ENCODE peak calls at places on chromosomes 4 and X, in seven cellular contexts. W is mesothelial cell of epicardium, M is spleen, F is HepG2, U is right lobe of liver, Q is MM.1S, T is right atrium auricular region. R is an unnamed sample.

GRCh38 chr4:12889054-12889453 is 595.1 kb downstream of the RAB28 start:
- DNase-seq in F (no peak), M (no peak), T (peak), U (no peak), Q (no peak), W (no peak), R (no peak)

GRCh38 chrX:113644426-113644825 is 803.8 kb upstream of the AMOT start:
- DNase-seq in M (no peak), U (no peak), F (no peak), W (no peak), Q (no peak), T (no peak), R (no peak)

GRCh38 chr4:102734591-102735385 is 26.0 kb downstream of the MANBA start:
- DNase-seq in W (no peak), F (peak), Q (no peak), M (no peak), U (no peak), T (no peak), R (peak)

GRCh38 chr4:10003666-10004065 is 17.6 kb downstream of the SLC2A9 start:
- DNase-seq in W (no peak), F (no peak), U (no peak), T (no peak), Q (no peak), M (no peak), R (no peak)

GRCh38 chr4:145308598-145308997 is 128.2 kb upstream of the OTUD4 start:
- DNase-seq in M (no peak), T (no peak), F (no peak), W (no peak), Q (no peak), U (no peak), R (no peak)

GRCh38 chr4:13990596-13991589 is 363.4 kb upstream of the BOD1L1 start:
- DNase-seq in U (peak), T (no peak), Q (no peak), W (no peak), F (peak), M (no peak), R (peak)

GRCh38 chrX:349196-349595 is 30.6 kb upstream of the GTPBP6 start:
- DNase-seq in F (no peak), M (peak), Q (no peak), T (no peak), W (peak), U (peak), R (no peak)

GRCh38 chrX:150587585-150588503 is 19.4 kb downstream of the MTM1 start:
- DNase-seq in U (no peak), T (no peak), F (no peak), W (no peak), Q (no peak), M (no peak), R (no peak)

GRCh38 chrX:69070949-69071650 is 94.2 kb downstream of the PJA1 start:
- DNase-seq in W (no peak), U (no peak), F (no peak), T (peak), M (peak), Q (no peak), R (no peak)

GRCh38 chr4:21742326-21742725 is 206.2 kb downstream of the KCNIP4 start:
- DNase-seq in T (no peak), Q (no peak), F (no peak), W (no peak), M (no peak), U (no peak), R (no peak)

GRCh38 chr4:10296730-10297129 is 160.5 kb downstream of the ZNF518B start:
- DNase-seq in F (no peak), M (no peak), Q (no peak), U (no peak), T (no peak), W (no peak), R (peak)

GRCh38 chrX:29545878-29546277 is 669.5 kb upstream of the MAGEB2 start:
- DNase-seq in M (no peak), F (no peak), U (peak), T (no peak), W (no peak), Q (no peak), R (no peak)

GRCh38 chrX:77003956-77004355 is 443.2 kb upstream of the FGF16 start:
- DNase-seq in W (no peak), M (no peak), U (no peak), F (no peak), Q (no peak), T (no peak), R (no peak)

GRCh38 chrX:54042609-54043010 is 1.7 kb downstream of the PHF8 start:
- DNase-seq in M (peak), T (peak), F (peak), Q (peak), W (no peak), U (peak), R (no peak)

GRCh38 chrX:67780694-67781109 is 236.9 kb downstream of the AR start:
- DNase-seq in Q (peak), T (peak), M (no peak), F (no peak), U (peak), W (no peak), R (peak)

GRCh38 chrX:37685452-37686347 is at the start of gene XK:
- DNase-seq in T (no peak), F (no peak), M (peak), Q (peak), U (peak), W (peak), R (peak)

GRCh38 chr4:142815834-142816233 is 30.3 kb downstream of the INPP4B start:
- DNase-seq in W (no peak), M (no peak), U (no peak), T (no peak), F (no peak), Q (no peak), R (no peak)

GRCh38 chr4:112189754-112190153 is 41.8 kb upstream of the AP1AR start:
- DNase-seq in M (no peak), F (no peak), U (no peak), Q (no peak), W (no peak), T (no peak), R (no peak)

GRCh38 chrX:46279214-46279924 is 265.9 kb downstream of the ZNF674 start:
- DNase-seq in W (no peak), F (no peak), T (no peak), Q (no peak), M (no peak), U (no peak), R (no peak)

GRCh38 chr4:127188847-127189246 is 443.9 kb upstream of the INTU start:
- DNase-seq in U (no peak), T (no peak), W (no peak), M (no peak), Q (no peak), F (no peak), R (no peak)

GRCh38 chr4:24780936-24781538 is 14.3 kb upstream of the SOD3 start:
- DNase-seq in F (no peak), W (no peak), U (no peak), T (no peak), Q (no peak), M (no peak), R (no peak)

GRCh38 chrX:698246-698645 is 67.7 kb downstream of the SHOX start:
- DNase-seq in U (no peak), F (no peak), Q (no peak), T (no peak), W (no peak), M (no peak), R (no peak)

GRCh38 chrX:150704030-150704613 is 10.9 kb downstream of the MTMR1 start:
- DNase-seq in U (no peak), W (no peak), F (no peak), M (no peak), T (no peak), Q (no peak), R (no peak)

GRCh38 chr4:183249854-183250253 is 70.2 kb downstream of the CLDN22 start:
- DNase-seq in W (no peak), F (peak), Q (peak), T (no peak), M (no peak), U (no peak), R (no peak)

GRCh38 chrX:45771560-45772340 is 571.1 kb upstream of the DIPK2B start:
- DNase-seq in U (peak), T (no peak), Q (peak), M (peak), F (no peak), W (no peak), R (peak)

GRCh38 chrX:121161501-121161933 is 114.1 kb downstream of the GLUD2 start:
- DNase-seq in F (no peak), U (no peak), T (no peak), Q (no peak), W (no peak), M (no peak), R (no peak)

GRCh38 chr4:24137963-24138601 is 248.2 kb upstream of the PPARGC1A start:
- DNase-seq in W (no peak), T (no peak), U (peak), M (no peak), Q (no peak), F (peak), R (peak)

GRCh38 chr4:134708616-134709015 is 507.0 kb upstream of the PABPC4L start:
- DNase-seq in U (no peak), F (no peak), M (no peak), Q (no peak), T (no peak), W (no peak), R (no peak)

GRCh38 chr4:98779021-98779420 is 120.6 kb upstream of the TSPAN5 start:
- DNase-seq in Q (no peak), T (no peak), M (no peak), F (no peak), W (no peak), U (no peak), R (no peak)

GRCh38 chrX:54509401-54509800 is 13.4 kb upstream of the FGD1 start:
- DNase-seq in T (no peak), U (no peak), F (no peak), M (no peak), W (no peak), Q (no peak), R (no peak)

GRCh38 chrX:39175418-39176057 is 374.3 kb downstream of the MID1IP1 start:
- DNase-seq in W (no peak), Q (no peak), M (no peak), U (no peak), F (no peak), T (no peak), R (no peak)

GRCh38 chrX:386239-386767 is 404 bp downstream of the PPP2R3B start:
- DNase-seq in U (no peak), F (no peak), T (no peak), M (peak), W (no peak), Q (no peak), R (no peak)

GRCh38 chrX:154458954-154459829 is 1.1 kb downstream of the PLXNA3 start:
- DNase-seq in W (no peak), M (no peak), U (no peak), F (no peak), T (no peak), Q (peak), R (peak)

GRCh38 chr4:126405369-126405982 is 1090.7 kb downstream of the FAT4 start:
- DNase-seq in Q (peak), W (no peak), M (no peak), F (peak), T (no peak), U (no peak), R (no peak)

GRCh38 chr4:38570647-38571326 is 93.2 kb upstream of the KLF3 start:
- DNase-seq in F (peak), Q (no peak), M (no peak), U (no peak), T (no peak), W (no peak), R (no peak)

GRCh38 chrX:119688856-119689455 is 4.0 kb downstream of the SEPTIN6 start:
- DNase-seq in T (no peak), M (no peak), Q (peak), W (no peak), U (no peak), F (no peak), R (no peak)

GRCh38 chrX:82734140-82734539 is 774.0 kb upstream of the POU3F4 start:
- DNase-seq in Q (no peak), U (no peak), M (no peak), W (no peak), F (no peak), T (no peak), R (no peak)

GRCh38 chr4:132818091-132818490 is 331.0 kb upstream of the PCDH10 start:
- DNase-seq in Q (no peak), T (no peak), U (no peak), W (no peak), M (no peak), F (no peak), R (no peak)
- TF ChIP-seq CTCF in Q (no peak), T (no peak), U (no peak), W (peak), M (no peak), F (peak), R (no peak)

GRCh38 chrX:47863187-47863586 is 26.5 kb downstream of the ZNF81 start:
- DNase-seq in W (no peak), M (no peak), Q (no peak), T (no peak), F (no peak), U (peak), R (peak)

GRCh38 chrX:47859686-47860085 is 23.0 kb downstream of the ZNF81 start:
- DNase-seq in M (no peak), W (no peak), T (no peak), F (no peak), Q (no peak), U (no peak), R (no peak)

GRCh38 chrX:47864785-47865184 is 28.1 kb downstream of the ZNF81 start:
- DNase-seq in U (no peak), T (no peak), W (no peak), Q (no peak), F (no peak), M (no peak), R (no peak)

GRCh38 chrX:47862680-47863079 is 26.0 kb downstream of the ZNF81 start:
- DNase-seq in U (no peak), F (no peak), T (no peak), M (no peak), W (no peak), Q (no peak), R (no peak)
- TF ChIP-seq CTCF in U (no peak), F (no peak), T (no peak), M (no peak), W (no peak), Q (no peak), R (no peak)

DNA sequence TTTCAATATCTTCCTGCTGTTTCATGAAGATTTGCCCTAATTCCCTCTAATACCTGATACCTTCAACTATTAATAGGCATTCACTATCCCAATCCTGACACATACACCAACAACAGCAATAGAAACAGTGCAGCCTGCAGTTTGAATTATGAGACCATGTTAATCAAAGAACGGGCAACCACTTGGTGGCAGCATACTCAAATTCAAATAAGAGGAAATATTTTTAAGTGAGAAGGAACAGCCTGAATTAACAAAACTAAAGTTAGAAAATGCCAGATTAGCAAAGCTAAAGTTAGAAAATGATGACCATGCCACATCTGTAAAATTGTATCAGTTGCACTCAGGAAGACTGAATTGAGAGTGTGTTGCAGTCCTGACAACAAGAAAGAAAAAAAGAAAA is 204.9 kb downstream of the SMARCA1 start:
- DNase-seq in U (no peak), F (peak), T (no peak), Q (peak), W (no peak), M (no peak), R (no peak)
- TF ChIP-seq CTCF in U (peak), F (peak), T (no peak), Q (peak), W (no peak), M (no peak), R (no peak)

GRCh38 chr4:188658958-188659522 is 519.8 kb downstream of the TRIML1 start:
- DNase-seq in M (no peak), Q (no peak), F (no peak), W (no peak), T (no peak), U (no peak), R (no peak)
- TF ChIP-seq CTCF in M (no peak), Q (no peak), F (peak), W (no peak), T (no peak), U (no peak), R (no peak)

GRCh38 chr4:118033148-118034060 is 882 bp upstream of the NDST3 start:
- DNase-seq in Q (no peak), T (no peak), W (peak), M (peak), F (no peak), U (peak), R (peak)

GRCh38 chr4:118035309-118035708 is 1.0 kb downstream of the NDST3 start:
- DNase-seq in W (no peak), F (no peak), T (no peak), Q (no peak), M (no peak), U (no peak), R (no peak)

GRCh38 chr4:118036336-118036735 is 2.0 kb downstream of the NDST3 start:
- DNase-seq in W (no peak), F (no peak), Q (no peak), M (no peak), U (no peak), T (no peak), R (no peak)

GRCh38 chr4:118032691-118033090 is 1.6 kb upstream of the NDST3 start:
- DNase-seq in T (no peak), F (no peak), Q (no peak), U (no peak), M (no peak), W (no peak), R (no peak)

GRCh38 chr4:118034061-118034785 is at the start of gene NDST3:
- DNase-seq in F (peak), T (no peak), W (peak), M (peak), Q (peak), U (peak), R (peak)
- TF ChIP-seq CTCF in F (peak), T (no peak), W (no peak), M (no peak), Q (peak), U (peak), R (peak)

GRCh38 chrX:87337267-87337666 is 180.3 kb upstream of the KLHL4 start:
- DNase-seq in W (no peak), U (no peak), Q (no peak), F (no peak), M (no peak), T (no peak), R (no peak)

DNA sequence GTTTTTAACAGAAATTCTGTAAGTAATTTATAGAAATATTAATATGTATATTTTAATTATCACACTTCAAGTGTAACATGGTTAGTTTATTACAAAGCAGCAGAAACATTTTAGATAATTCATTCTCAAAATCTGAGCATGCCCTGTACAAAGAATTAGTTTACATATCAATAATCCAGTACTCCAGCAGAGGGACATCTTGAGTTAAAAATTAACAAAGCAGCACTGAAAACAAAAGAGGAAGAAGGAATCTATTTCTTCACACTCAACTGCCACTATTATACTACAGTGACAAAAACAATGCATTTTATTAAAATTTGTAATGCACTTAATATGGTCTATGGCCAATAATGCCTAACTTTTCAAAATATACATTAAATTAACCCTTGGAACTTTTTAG is 179.1 kb upstream of the KLHL4 start:
- DNase-seq in T (no peak), M (no peak), W (no peak), U (no peak), F (peak), Q (peak), R (no peak)
- TF ChIP-seq CTCF in T (no peak), M (no peak), W (peak), U (peak), F (no peak), Q (peak), R (no peak)

DNA sequence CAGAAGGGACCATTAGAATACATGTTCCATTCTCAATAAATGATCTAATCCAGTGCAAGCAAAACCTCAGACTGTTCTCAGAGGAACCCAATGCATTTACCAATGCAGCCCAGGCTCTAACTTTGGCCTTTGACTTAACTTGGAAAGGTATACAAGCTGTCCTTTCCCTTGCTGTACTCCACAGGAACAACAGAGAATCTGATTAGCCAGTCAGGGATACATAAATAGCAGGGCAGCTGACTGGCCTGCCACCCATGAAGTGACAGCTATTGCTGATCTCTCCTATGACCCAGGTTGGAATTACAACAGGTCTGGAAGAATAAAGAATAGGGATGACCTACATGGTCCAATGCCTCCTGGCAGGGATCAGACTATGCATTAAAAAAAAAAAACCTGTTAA is 14.5 kb upstream of the CT45A1 start:
- DNase-seq in T (no peak), W (no peak), F (no peak), M (no peak), Q (no peak), U (no peak), R (no peak)
- TF ChIP-seq CTCF in T (no peak), W (no peak), F (no peak), M (no peak), Q (no peak), U (no peak), R (no peak)

GRCh38 chrX:102840871-102841705 is 96.0 kb upstream of the RAB40AL start:
- DNase-seq in T (no peak), U (no peak), F (no peak), W (no peak), M (no peak), Q (no peak), R (no peak)
- TF ChIP-seq CTCF in T (no peak), U (peak), F (peak), W (peak), M (no peak), Q (peak), R (no peak)

R was measured in stomach.